ENCODE peak calls at places on chromosomes 16 and 17, in six cellular contexts. K is thoracic aorta, G is astrocyte of the spinal cord, P is A549, V is fibroblast of lung, H is dorsolateral prefrontal cortex. T is an unnamed sample.

GRCh38 chr16:781346-782010 is 6.7 kb downstream of the RPUSD1 start:
- DNase-seq in G (no peak), V (no peak), K (no peak), H (no peak), P (no peak), T (no peak)

GRCh38 chr16:4319454-4319853 is 3.6 kb downstream of the GLIS2 start:
- DNase-seq in V (no peak), K (no peak), H (no peak), G (no peak), P (no peak), T (no peak)

GRCh38 chr16:66850115-66850815 is 6.1 kb downstream of the CA7 start:
- DNase-seq in H (no peak), P (no peak), K (no peak), V (no peak), G (no peak), T (no peak)

GRCh38 chr16:66289051-66289680 is 77.3 kb upstream of the CDH5 start:
- DNase-seq in K (no peak), V (no peak), P (no peak), H (no peak), G (no peak), T (no peak)

GRCh38 chr17:76273923-76274558 is 8.9 kb downstream of the UBALD2 start:
- DNase-seq in P (no peak), H (no peak), V (no peak), K (no peak), G (no peak), T (no peak)

GRCh38 chr16:84278968-84279367 is 15.7 kb upstream of the WFDC1 start:
- DNase-seq in P (no peak), H (no peak), G (no peak), V (no peak), K (no peak), T (no peak)

GRCh38 chr17:72349508-72350472 is 229.0 kb downstream of the SOX9 start:
- DNase-seq in P (no peak), G (no peak), V (no peak), K (no peak), H (no peak), T (no peak)

GRCh38 chr17:39063681-39064069 is 87.8 kb downstream of the PLXDC1 start:
- DNase-seq in G (no peak), V (peak; percentile 34), P (no peak), H (no peak), K (no peak), T (no peak)

GRCh38 chr16:86932130-86932982 is 354.0 kb downstream of the FOXL1 start:
- DNase-seq in V (no peak), H (no peak), K (no peak), P (no peak), G (no peak), T (no peak)

GRCh38 chr17:1169471-1169908 is 10.3 kb downstream of the ABR start:
- DNase-seq in K (no peak), H (no peak), P (no peak), V (no peak), G (no peak), T (no peak)

GRCh38 chr17:42791948-42792347 is 6.6 kb downstream of the COA3 start:
- DNase-seq in G (no peak), H (no peak), V (no peak), P (no peak), K (no peak), T (no peak)

GRCh38 chr17:47323382-47324223 is at the start of gene EFCAB13:
- DNase-seq in V (peak; percentile 81), K (peak; percentile 83), H (peak; percentile 58), G (peak; percentile 82), P (peak; percentile 96), T (peak; percentile 52)

GRCh38 chr16:12801511-12802042 is 2.1 kb downstream of the CPPED1 start:
- DNase-seq in G (peak; percentile 88), V (peak; percentile 69), K (no peak), P (peak; percentile 39), H (no peak), T (peak; percentile 80)

GRCh38 chr17:13619462-13619861 is 17.7 kb upstream of the HS3ST3A1 start:
- DNase-seq in K (no peak), V (no peak), P (no peak), H (no peak), G (no peak), T (no peak)

GRCh38 chr17:17062866-17063265 is 20.6 kb downstream of the MPRIP start:
- DNase-seq in V (no peak), K (no peak), P (no peak), G (no peak), H (no peak), T (no peak)

GRCh38 chr17:5467416-5467815 is 1.4 kb downstream of the DHX33 start:
- DNase-seq in K (no peak), V (peak; percentile 1), H (no peak), G (no peak), P (no peak), T (no peak)

GRCh38 chr17:39082482-39082881 is 69.0 kb downstream of the PLXDC1 start:
- DNase-seq in V (peak; percentile 54), G (peak; percentile 67), H (no peak), K (no peak), P (no peak), T (no peak)

GRCh38 chr17:29151567-29151966 is 28.6 kb downstream of the MYO18A start:
- DNase-seq in P (peak; percentile 58), K (no peak), V (peak; percentile 77), G (peak; percentile 55), H (no peak), T (no peak)

GRCh38 chr16:8863594-8864424 is 5.0 kb downstream of the CARHSP1 start:
- DNase-seq in H (peak; percentile 84), K (no peak), V (peak; percentile 38), G (no peak), P (peak; percentile 83), T (no peak)

GRCh38 chr16:57711331-57711730 is 16.7 kb downstream of the DRC7 start:
- DNase-seq in G (no peak), K (no peak), P (no peak), H (no peak), V (no peak), T (no peak)

GRCh38 chr16:88882358-88883030 is 16.0 kb upstream of the PABPN1L start:
- DNase-seq in P (peak; percentile 69), K (no peak), H (no peak), V (no peak), G (no peak), T (no peak)

GRCh38 chr17:9672266-9672665 is 26.9 kb downstream of the USP43 start:
- DNase-seq in G (no peak), P (no peak), K (no peak), V (peak; percentile 11), H (no peak), T (no peak)

DNA sequence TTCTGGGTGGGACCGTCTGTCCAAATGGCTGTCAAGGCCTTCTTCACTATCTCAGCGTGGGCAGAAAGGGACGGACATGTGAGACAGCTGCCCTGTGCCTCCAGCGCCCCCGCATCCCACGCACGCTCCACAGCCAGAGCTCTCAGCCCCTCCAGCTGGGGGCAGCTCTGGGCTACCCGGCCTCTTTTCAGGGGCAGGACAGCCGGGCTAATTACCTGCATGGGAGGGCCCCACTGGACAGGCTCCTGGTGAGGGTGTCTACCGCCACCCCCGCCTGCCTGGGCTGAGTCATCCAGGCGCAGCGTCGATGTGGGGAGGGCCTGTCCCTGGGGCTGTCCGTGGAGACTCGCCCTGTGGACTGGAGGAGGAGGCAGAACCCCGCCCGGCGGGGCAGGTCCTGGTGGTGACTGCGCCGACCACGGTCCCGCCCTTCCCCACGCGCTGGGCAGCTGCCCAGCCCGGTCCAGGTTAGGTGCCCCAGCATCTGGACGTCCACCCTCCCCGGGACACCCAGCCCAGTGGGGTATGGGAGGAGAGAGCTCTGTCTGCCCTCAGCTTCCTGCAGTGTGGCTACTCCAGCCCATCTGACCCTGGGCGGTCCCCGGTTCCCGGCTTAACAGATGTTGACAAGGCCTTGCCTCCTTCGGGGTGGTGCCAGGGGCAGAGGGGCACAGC is 5.9 kb upstream of the METRNL start:
- DNase-seq in V (peak; percentile 58), G (no peak), P (no peak), K (no peak), H (no peak), T (no peak)
- TF ChIP-seq CTCF in V (no peak), G (no peak), P (no peak), K (no peak), H (no peak), T (no peak)

GRCh38 chr17:74778960-74779359 is 2.8 kb upstream of the NAT9 start:
- DNase-seq in K (no peak), G (no peak), H (no peak), P (no peak), V (peak; percentile 40), T (no peak)

GRCh38 chr17:74777884-74778490 is 1.8 kb upstream of the NAT9 start:
- DNase-seq in H (no peak), G (no peak), V (no peak), K (no peak), P (no peak), T (no peak)

GRCh38 chr17:74782571-74782970 is 6.4 kb upstream of the NAT9 start:
- DNase-seq in V (no peak), P (no peak), H (no peak), K (no peak), G (no peak), T (no peak)

GRCh38 chr17:74779948-74780400 is 3.8 kb upstream of the NAT9 start:
- DNase-seq in G (no peak), P (no peak), K (no peak), V (no peak), H (no peak), T (no peak)

GRCh38 chr17:74780443-74781238 is 4.5 kb upstream of the NAT9 start:
- DNase-seq in H (no peak), P (peak; percentile 76), K (no peak), V (no peak), G (peak; percentile 17), T (no peak)
- TF ChIP-seq CTCF in H (peak; percentile 48), P (peak; percentile 71), K (no peak), V (peak; percentile 26), G (peak; percentile 50), T (no peak)

DNA sequence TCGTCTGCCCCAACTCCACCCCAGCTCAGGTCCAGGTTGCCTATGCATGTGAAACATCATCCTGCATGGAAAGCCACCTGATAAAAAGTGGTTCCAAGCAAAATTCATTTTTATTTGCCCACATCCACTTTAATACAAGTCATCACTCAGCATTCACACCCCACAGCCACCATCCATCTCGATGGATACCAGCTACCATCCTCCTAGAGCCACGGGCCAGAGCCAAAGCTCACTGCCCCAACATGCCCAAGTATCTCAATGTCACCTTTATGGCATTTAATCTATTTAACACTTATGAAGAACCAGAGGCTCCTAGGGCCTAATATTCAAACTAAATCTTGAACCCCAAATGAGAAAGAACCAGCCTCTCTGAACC is 70.5 kb downstream of the COPRS start:
- DNase-seq in G (no peak), V (no peak), K (no peak), P (no peak), H (no peak), T (no peak)
- TF ChIP-seq CTCF in G (no peak), V (no peak), K (no peak), P (no peak), H (no peak), T (no peak)

GRCh38 chr16:72188512-72188911 is 16.6 kb upstream of the PMFBP1 start:
- DNase-seq in V (no peak), K (no peak), H (no peak), P (no peak), G (no peak), T (no peak)

GRCh38 chr16:72179592-72179991 is 7.6 kb upstream of the PMFBP1 start:
- DNase-seq in P (no peak), K (no peak), H (no peak), G (no peak), V (no peak), T (no peak)

DNA sequence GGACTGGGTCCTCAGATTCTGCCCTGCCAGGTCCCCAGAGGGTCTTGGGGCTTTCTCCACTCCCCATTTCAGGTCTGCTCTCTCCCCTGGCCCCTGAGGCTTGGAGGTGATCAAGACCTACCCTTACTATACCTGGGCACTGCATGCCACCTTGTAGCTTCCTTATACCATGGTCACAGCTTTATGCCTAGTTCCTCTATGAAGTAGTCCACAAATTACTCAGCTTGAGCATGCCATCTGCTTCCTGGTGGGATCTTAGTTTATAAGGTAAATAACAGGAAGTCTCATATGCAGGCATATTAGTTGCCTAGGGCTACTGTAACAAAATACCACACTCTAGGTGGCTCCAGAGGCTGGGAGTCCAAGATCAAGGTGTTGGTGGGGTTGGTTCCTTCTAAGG is 11.0 kb upstream of the PMFBP1 start:
- DNase-seq in P (no peak), G (no peak), V (no peak), H (no peak), K (no peak), T (no peak)
- TF ChIP-seq CTCF in P (no peak), G (no peak), V (no peak), H (no peak), K (no peak), T (no peak)